ENCODE peak calls at places on chromosomes 11 and 22, in six cellular contexts. K is effector CD4-positive, alpha-beta T cell; R is smooth muscle cell of the brain vasculature; J is hypothalamus; B is GM10248; X is NCI-H524 treated with DMSO at 0.1 percent for 48 hours. N is an unnamed sample.
A peak's percentile ranks its signal among the peaks of the same experiment; 100 is the strongest.

GRCh38 chr22:49962012-49962750 is 1.6 kb downstream of the PIM3 start:
- DNase-seq in J (peak; percentile 72), R (peak; percentile 70), X (no peak), B (peak; percentile 84), K (peak; percentile 83), N (peak; percentile 94)

GRCh38 chr11:64048042-64048854 is 12.5 kb downstream of the FLRT1 start:
- DNase-seq in R (no peak), J (peak; percentile 94), B (no peak), X (no peak), K (no peak), N (no peak)

GRCh38 chr11:120817131-120817530 is 206.8 kb upstream of the TBCEL start:
- DNase-seq in X (no peak), R (no peak), K (no peak), B (no peak), J (no peak), N (no peak)

GRCh38 chr11:112437096-112437495 is 176.4 kb upstream of the PLET1 start:
- DNase-seq in R (no peak), K (no peak), J (no peak), B (no peak), X (no peak), N (no peak)

GRCh38 chr11:108213784-108214183 is 8.7 kb downstream of the NPAT start:
- DNase-seq in X (no peak), J (no peak), K (no peak), R (no peak), B (no peak), N (no peak)

GRCh38 chr11:71176812-71177211 is 75.6 kb downstream of the SHANK2 start:
- DNase-seq in J (no peak), X (no peak), B (no peak), R (no peak), K (no peak), N (no peak)

GRCh38 chr11:88398372-88399140 is 61.0 kb upstream of the CTSC start:
- DNase-seq in R (no peak), X (no peak), J (no peak), K (no peak), B (no peak), N (no peak)

GRCh38 chr22:31378123-31378522 is 21.3 kb upstream of the DRG1 start:
- DNase-seq in R (no peak), K (no peak), X (no peak), J (no peak), B (no peak), N (peak; percentile 24)

GRCh38 chr22:37267661-37268413 is 14.5 kb upstream of the CYTH4 start:
- DNase-seq in X (no peak), K (no peak), B (no peak), R (no peak), J (no peak), N (no peak)

GRCh38 chr22:20256042-20256441 is 12.1 kb downstream of the RTN4R start:
- DNase-seq in X (no peak), J (no peak), B (no peak), R (no peak), K (no peak), N (no peak)

GRCh38 chr11:131934006-131934405 is 563.6 kb downstream of the NTM start:
- DNase-seq in K (no peak), J (no peak), B (no peak), R (no peak), X (no peak), N (no peak)

GRCh38 chr11:62472063-62472884 is 53.4 kb downstream of the SCGB1A1 start:
- DNase-seq in X (no peak), B (no peak), K (no peak), J (no peak), R (no peak), N (peak; percentile 31)

GRCh38 chr22:20562607-20563463 is 55.4 kb downstream of the MED15 start:
- DNase-seq in J (no peak), X (no peak), R (no peak), K (no peak), B (no peak), N (no peak)

GRCh38 chr22:45481661-45482060 is 21.0 kb upstream of the FBLN1 start:
- DNase-seq in K (no peak), J (no peak), R (no peak), X (no peak), B (no peak), N (no peak)

GRCh38 chr11:45568031-45568430 is 97.4 kb downstream of the CHST1 start:
- DNase-seq in R (no peak), J (no peak), B (no peak), K (no peak), X (no peak), N (no peak)

GRCh38 chr11:84437129-84438123 is 1151.3 kb upstream of the CCDC90B start:
- DNase-seq in B (peak; percentile 27), J (peak; percentile 25), X (no peak), K (no peak), R (no peak), N (no peak)

GRCh38 chr11:113615773-113616172 is 90.3 kb downstream of the TMPRSS5 start:
- DNase-seq in K (no peak), R (no peak), X (no peak), J (no peak), B (no peak), N (no peak)

GRCh38 chr22:46293591-46294260 is 2.9 kb upstream of the GTSE1 start:
- DNase-seq in K (no peak), R (peak; percentile 44), X (no peak), B (no peak), J (peak; percentile 52), N (no peak)